ENCODE peak calls at places on chromosomes 4 and X, in six cellular contexts. One of them, this sample, is unnamed.

GRCh38 chrX:28586891-28587635 is at the start of gene IL1RAPL1:
- DNase-seq in spleen: no peak
- DNase-seq in uterus: no peak
- DNase-seq in thyroid gland: no peak
- DNase-seq in adrenal gland: no peak
- DNase-seq in ovary: peak
- DNase-seq in this sample: no peak

GRCh38 chr4:1503583-1504471 is 97.6 kb upstream of the NKX1-1 start:
- DNase-seq in thyroid gland: peak
- DNase-seq in ovary: no peak
- DNase-seq in spleen: no peak
- DNase-seq in adrenal gland: no peak
- DNase-seq in uterus: peak
- DNase-seq in this sample: no peak

GRCh38 chrX:153794018-153794896 is at the start of the genes IDH3G and SSR4:
- DNase-seq in ovary: peak
- DNase-seq in thyroid gland: peak
- DNase-seq in uterus: peak
- DNase-seq in spleen: peak
- DNase-seq in adrenal gland: peak
- DNase-seq in this sample: peak

GRCh38 chr4:164935363-164935762 is 42.1 kb downstream of the TRIM61 start:
- DNase-seq in ovary: no peak
- DNase-seq in uterus: no peak
- DNase-seq in adrenal gland: no peak
- DNase-seq in thyroid gland: no peak
- DNase-seq in spleen: no peak
- DNase-seq in this sample: no peak

GRCh38 chr4:36280555-36280954 is 861 bp upstream of the DTHD1 start:
- DNase-seq in spleen: no peak
- DNase-seq in ovary: no peak
- DNase-seq in adrenal gland: no peak
- DNase-seq in thyroid gland: peak
- DNase-seq in uterus: no peak
- DNase-seq in this sample: no peak

GRCh38 chr4:52894408-52894807 is 32.3 kb downstream of the RASL11B start:
- DNase-seq in uterus: no peak
- DNase-seq in spleen: no peak
- DNase-seq in adrenal gland: no peak
- DNase-seq in ovary: no peak
- DNase-seq in thyroid gland: no peak
- DNase-seq in this sample: no peak

GRCh38 chrX:153433781-153434285 is 12.0 kb downstream of the TREX2 start:
- DNase-seq in adrenal gland: no peak
- DNase-seq in ovary: no peak
- DNase-seq in thyroid gland: no peak
- DNase-seq in spleen: no peak
- DNase-seq in uterus: no peak
- DNase-seq in this sample: no peak

GRCh38 chrX:109537324-109537665 is 651 bp downstream of the NXT2 start:
- DNase-seq in adrenal gland: no peak
- DNase-seq in thyroid gland: peak
- DNase-seq in spleen: no peak
- DNase-seq in uterus: no peak
- DNase-seq in ovary: no peak
- DNase-seq in this sample: peak

GRCh38 chrX:39320165-39320564 is 518.9 kb downstream of the MID1IP1 start:
- DNase-seq in spleen: no peak
- DNase-seq in adrenal gland: no peak
- DNase-seq in thyroid gland: no peak
- DNase-seq in uterus: no peak
- DNase-seq in ovary: no peak
- DNase-seq in this sample: no peak

GRCh38 chrX:65871671-65872311 is 168.1 kb downstream of the VSIG4 start:
- DNase-seq in uterus: no peak
- DNase-seq in thyroid gland: no peak
- DNase-seq in ovary: no peak
- DNase-seq in adrenal gland: no peak
- DNase-seq in spleen: no peak
- DNase-seq in this sample: no peak

GRCh38 chr4:25823632-25824031 is 39.2 kb downstream of the SEL1L3 start:
- DNase-seq in uterus: no peak
- DNase-seq in adrenal gland: no peak
- DNase-seq in ovary: no peak
- DNase-seq in spleen: no peak
- DNase-seq in thyroid gland: no peak
- DNase-seq in this sample: no peak

GRCh38 chr4:107122736-107123135 is 86.6 kb upstream of the DKK2 start:
- DNase-seq in thyroid gland: no peak
- DNase-seq in ovary: no peak
- DNase-seq in adrenal gland: no peak
- DNase-seq in uterus: no peak
- DNase-seq in spleen: no peak
- DNase-seq in this sample: no peak

GRCh38 chrX:118100091-118100490 is 16.5 kb downstream of the KLHL13 start:
- DNase-seq in adrenal gland: no peak
- DNase-seq in uterus: no peak
- DNase-seq in ovary: no peak
- DNase-seq in spleen: no peak
- DNase-seq in thyroid gland: no peak
- DNase-seq in this sample: no peak

GRCh38 chrX:21740329-21741274 is 17.3 kb downstream of the SMPX start:
- DNase-seq in spleen: no peak
- DNase-seq in uterus: no peak
- DNase-seq in adrenal gland: peak
- DNase-seq in ovary: peak
- DNase-seq in thyroid gland: peak
- DNase-seq in this sample: peak

GRCh38 chr4:153137168-153137567 is 67.1 kb upstream of the TRIM2 start:
- DNase-seq in ovary: peak
- DNase-seq in adrenal gland: no peak
- DNase-seq in thyroid gland: no peak
- DNase-seq in uterus: peak
- DNase-seq in spleen: no peak
- DNase-seq in this sample: no peak

GRCh38 chr4:78551420-78552351 is at the start of gene ANXA3:
- DNase-seq in uterus: no peak
- DNase-seq in thyroid gland: peak
- DNase-seq in adrenal gland: no peak
- DNase-seq in ovary: no peak
- DNase-seq in spleen: peak
- DNase-seq in this sample: peak

GRCh38 chrX:63394872-63395271 is 43.7 kb upstream of the SPIN4 start:
- DNase-seq in adrenal gland: no peak
- DNase-seq in uterus: no peak
- DNase-seq in ovary: no peak
- DNase-seq in thyroid gland: no peak
- DNase-seq in spleen: no peak
- DNase-seq in this sample: no peak

GRCh38 chr4:139525414-139525813 is 30.6 kb downstream of the SETD7 start:
- DNase-seq in adrenal gland: no peak
- DNase-seq in spleen: no peak
- DNase-seq in ovary: no peak
- DNase-seq in uterus: no peak
- DNase-seq in thyroid gland: no peak
- DNase-seq in this sample: no peak

GRCh38 chr4:151039733-151040132 is 24.6 kb upstream of the LRBA start:
- DNase-seq in uterus: no peak
- DNase-seq in thyroid gland: no peak
- DNase-seq in ovary: no peak
- DNase-seq in spleen: no peak
- DNase-seq in adrenal gland: no peak
- DNase-seq in this sample: no peak

GRCh38 chr4:102836596-102836995 is 9.2 kb upstream of the UBE2D3 start:
- DNase-seq in ovary: no peak
- DNase-seq in adrenal gland: no peak
- DNase-seq in uterus: no peak
- DNase-seq in spleen: no peak
- DNase-seq in thyroid gland: no peak
- DNase-seq in this sample: no peak

GRCh38 chr4:77990456-77990855 is 66.7 kb upstream of the FRAS1 start:
- DNase-seq in adrenal gland: no peak
- DNase-seq in uterus: no peak
- DNase-seq in spleen: no peak
- DNase-seq in ovary: no peak
- DNase-seq in thyroid gland: no peak
- DNase-seq in this sample: no peak

GRCh38 chrX:30309139-30309571 is at the start of gene NR0B1:
- DNase-seq in spleen: peak
- DNase-seq in ovary: peak
- DNase-seq in adrenal gland: peak
- DNase-seq in uterus: no peak
- DNase-seq in thyroid gland: no peak
- DNase-seq in this sample: no peak

GRCh38 chr4:677431-678293 is 3.3 kb downstream of the MYL5 start:
- DNase-seq in uterus: no peak
- DNase-seq in spleen: peak
- DNase-seq in ovary: no peak
- DNase-seq in thyroid gland: no peak
- DNase-seq in adrenal gland: peak
- DNase-seq in this sample: peak

DNA sequence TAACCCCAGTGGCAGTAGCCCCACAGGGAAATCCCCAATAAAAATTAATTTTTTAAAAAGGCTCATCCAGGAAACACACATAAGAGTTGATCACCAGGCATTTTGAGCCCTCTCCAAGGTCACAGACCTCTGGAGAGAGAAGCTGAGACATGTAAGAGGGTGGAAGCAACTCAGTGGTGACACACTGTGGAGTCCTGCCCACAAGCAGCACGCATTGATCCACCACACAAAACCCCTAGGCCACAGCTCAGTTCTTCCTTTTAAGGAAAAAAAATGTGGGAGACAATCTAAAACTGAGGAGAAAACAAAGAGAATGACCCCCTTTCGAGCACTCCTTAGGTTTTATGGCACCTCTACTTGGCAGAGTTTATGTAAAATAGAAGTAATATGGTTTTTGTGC is 71.7 kb upstream of the S100G start:
- DNase-seq in uterus: no peak
- DNase-seq in adrenal gland: no peak
- DNase-seq in ovary: no peak
- DNase-seq in thyroid gland: no peak
- DNase-seq in spleen: no peak
- DNase-seq in this sample: no peak
- H3K4me3 ChIP-seq in uterus: no peak
- H3K4me3 ChIP-seq in adrenal gland: no peak
- H3K4me3 ChIP-seq in ovary: no peak
- H3K4me3 ChIP-seq in thyroid gland: no peak
- H3K4me3 ChIP-seq in spleen: no peak
- H3K4me3 ChIP-seq in this sample: no peak

GRCh38 chr4:99088485-99089365 is at the start of gene ADH5:
- DNase-seq in adrenal gland: peak
- DNase-seq in spleen: peak
- DNase-seq in ovary: peak
- DNase-seq in thyroid gland: peak
- DNase-seq in uterus: peak
- DNase-seq in this sample: peak
- TF ChIP-seq POLR2A in adrenal gland: peak
- TF ChIP-seq POLR2A in spleen: peak
- TF ChIP-seq POLR2A in ovary: peak
- TF ChIP-seq POLR2A in thyroid gland: peak
- TF ChIP-seq POLR2A in uterus: peak
- TF ChIP-seq POLR2A in this sample: peak

DNA sequence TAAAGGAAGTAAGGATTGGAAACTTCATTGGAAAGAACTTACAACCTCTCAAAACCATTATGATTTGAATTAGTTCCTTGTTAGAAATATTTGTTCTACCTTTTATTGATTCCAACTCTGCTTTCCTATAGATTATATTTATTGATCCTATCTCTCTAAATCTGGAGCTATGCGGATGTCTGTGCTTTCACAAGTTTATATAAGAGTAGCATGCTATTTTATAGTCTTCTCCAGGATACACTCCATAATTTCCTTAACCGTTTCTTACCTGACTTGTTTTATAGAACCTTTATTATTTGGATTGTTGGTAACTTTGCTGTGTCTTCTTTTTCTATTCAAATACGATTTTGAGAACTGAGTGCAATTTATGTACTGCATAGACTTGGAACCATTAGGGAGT is 668.1 kb downstream of the RAPGEF2 start:
- DNase-seq in thyroid gland: no peak
- DNase-seq in spleen: no peak
- DNase-seq in ovary: no peak
- DNase-seq in uterus: no peak
- DNase-seq in adrenal gland: no peak
- DNase-seq in this sample: no peak
- H3K4me3 ChIP-seq in thyroid gland: no peak
- H3K4me3 ChIP-seq in spleen: no peak
- H3K4me3 ChIP-seq in ovary: no peak
- H3K4me3 ChIP-seq in uterus: no peak
- H3K4me3 ChIP-seq in adrenal gland: no peak
- H3K4me3 ChIP-seq in this sample: no peak

GRCh38 chrX:112761239-112762207 is 79.1 kb downstream of the AMOT start:
- DNase-seq in spleen: no peak
- DNase-seq in uterus: no peak
- DNase-seq in ovary: no peak
- DNase-seq in adrenal gland: no peak
- DNase-seq in thyroid gland: no peak
- DNase-seq in this sample: no peak
- TF ChIP-seq POLR2A in spleen: no peak
- TF ChIP-seq POLR2A in uterus: no peak
- TF ChIP-seq POLR2A in ovary: no peak
- TF ChIP-seq POLR2A in adrenal gland: no peak
- TF ChIP-seq POLR2A in thyroid gland: no peak
- TF ChIP-seq POLR2A in this sample: no peak

GRCh38 chr4:6688879-6689505 is 4.7 kb upstream of the S100P start:
- DNase-seq in spleen: peak
- DNase-seq in uterus: no peak
- DNase-seq in ovary: peak
- DNase-seq in adrenal gland: peak
- DNase-seq in thyroid gland: no peak
- DNase-seq in this sample: peak
- H3K4me3 ChIP-seq in spleen: peak
- H3K4me3 ChIP-seq in uterus: no peak
- H3K4me3 ChIP-seq in ovary: no peak
- H3K4me3 ChIP-seq in adrenal gland: no peak
- H3K4me3 ChIP-seq in thyroid gland: no peak
- H3K4me3 ChIP-seq in this sample: peak

This sample was measured in stomach.